ENCODE peak calls at places on chromosomes 5 and 9, in nine cellular contexts. E, M, W, J, I, Y, S, C and U are unnamed samples. For H3K27me3 and H3K9me2, the result is how much of the 10 kb centered on the place peaks cover.

GRCh38 chr5:97098864-97099454 is 43.5 kb downstream of the LIX1 start:
- DNase-seq in E (no peak), M (no peak), W (peak), J (no peak), I (no peak), Y (no peak), S (no peak), C (no peak), U (no peak)

GRCh38 chr9:135920973-135921585 is 13.7 kb upstream of the CAMSAP1 start:
- DNase-seq in E (no peak), M (no peak), W (no peak), J (no peak), I (no peak), Y (no peak), S (no peak), C (no peak), U (no peak)

GRCh38 chr5:128228506-128228905 is 144.9 kb downstream of the SLC12A2 start:
- DNase-seq in E (no peak), M (peak), W (peak), J (peak), I (no peak), Y (no peak), S (no peak), C (no peak), U (no peak)

GRCh38 chr5:15837584-15838289 is 337.8 kb downstream of the FBXL7 start:
- DNase-seq in E (no peak), M (no peak), W (no peak), J (no peak), I (no peak), Y (no peak), S (no peak), C (no peak), U (peak)

GRCh38 chr5:172603425-172603824 is 37.6 kb upstream of the NEURL1B start:
- DNase-seq in E (no peak), M (no peak), W (peak), J (no peak), I (no peak), Y (no peak), S (no peak), C (peak), U (no peak)

GRCh38 chr5:68744196-68744595 is 349.6 kb upstream of the SLC30A5 start:
- DNase-seq in E (no peak), M (no peak), W (no peak), J (no peak), I (no peak), Y (no peak), S (no peak), C (no peak), U (no peak)

GRCh38 chr5:90518666-90519065 is 10.7 kb downstream of the LYSMD3 start:
- DNase-seq in E (no peak), M (peak), W (peak), J (no peak), I (no peak), Y (no peak), S (no peak), C (no peak), U (peak)

GRCh38 chr5:72453260-72453775 is 53.9 kb downstream of the ZNF366 start:
- DNase-seq in E (no peak), M (no peak), W (no peak), J (no peak), I (no peak), Y (no peak), S (no peak), C (no peak), U (no peak)

GRCh38 chr5:167561796-167562195 is 729.6 kb upstream of the WWC1 start:
- DNase-seq in E (no peak), M (no peak), W (no peak), J (no peak), I (peak), Y (no peak), S (no peak), C (no peak), U (no peak)

GRCh38 chr9:130806388-130806716 is 28.7 kb upstream of the ABL1 start:
- DNase-seq in E (no peak), M (no peak), W (no peak), J (no peak), I (no peak), Y (peak), S (no peak), C (no peak), U (no peak)

GRCh38 chr5:151678713-151679112 is 8.0 kb downstream of the SPARC start:
- DNase-seq in E (no peak), M (no peak), W (peak), J (no peak), I (no peak), Y (no peak), S (no peak), C (no peak), U (no peak)

GRCh38 chr5:33992864-33993263 is 8.4 kb upstream of the SLC45A2 start:
- DNase-seq in E (no peak), M (no peak), W (no peak), J (no peak), I (no peak), Y (no peak), S (no peak), C (no peak), U (no peak)

GRCh38 chr9:135552698-135553161 is 6.8 kb downstream of the OBP2A start:
- DNase-seq in E (no peak), M (no peak), W (no peak), J (no peak), I (peak), Y (peak), S (no peak), C (no peak), U (no peak)

GRCh38 chr5:67538343-67538670 is 341.7 kb upstream of the CD180 start:
- DNase-seq in E (no peak), M (no peak), W (no peak), J (no peak), I (no peak), Y (no peak), S (no peak), C (no peak), U (no peak)

GRCh38 chr9:130495067-130495466 is 50.3 kb downstream of the ASS1 start:
- DNase-seq in E (no peak), M (no peak), W (no peak), J (no peak), I (no peak), Y (no peak), S (no peak), C (no peak), U (no peak)

GRCh38 chr5:68216737-68217231 is 1.2 kb downstream of the PIK3R1 start:
- DNase-seq in E (no peak), M (no peak), W (peak), J (no peak), I (no peak), Y (peak), S (peak), C (no peak), U (no peak)

GRCh38 chr5:38853753-38854470 is 8.1 kb downstream of the OSMR start:
- DNase-seq in E (peak), M (peak), W (peak), J (peak), I (peak), Y (no peak), S (no peak), C (peak), U (no peak)

GRCh38 chr9:134283111-134283515 is 43.1 kb upstream of the RXRA start:
- DNase-seq in E (no peak), M (peak), W (peak), J (no peak), I (no peak), Y (no peak), S (no peak), C (peak), U (no peak)

GRCh38 chr9:27365977-27366376 is 69.0 kb upstream of the EQTN start:
- DNase-seq in E (no peak), M (no peak), W (no peak), J (no peak), I (no peak), Y (no peak), S (no peak), C (no peak), U (peak)

GRCh38 chr5:122844916-122845252 is 529 bp upstream of the SNX24 start:
- DNase-seq in E (no peak), M (no peak), W (no peak), J (no peak), I (no peak), Y (peak), S (no peak), C (no peak), U (peak)

GRCh38 chr5:123450641-123451421 is 27.6 kb upstream of the CEP120 start:
- DNase-seq in E (no peak), M (no peak), W (peak), J (no peak), I (no peak), Y (no peak), S (no peak), C (peak), U (no peak)

GRCh38 chr5:77486344-77486962 is 5.7 kb downstream of the WDR41 start:
- DNase-seq in E (no peak), M (no peak), W (no peak), J (no peak), I (no peak), Y (no peak), S (no peak), C (no peak), U (no peak)

GRCh38 chr5:135606431-135606830 is 27.6 kb upstream of the CXCL14 start:
- DNase-seq in E (no peak), M (no peak), W (no peak), J (no peak), I (no peak), Y (no peak), S (no peak), C (no peak), U (no peak)

GRCh38 chr5:113231653-113232000 is 203.2 kb downstream of the TSSK1B start:
- DNase-seq in E (no peak), M (no peak), W (no peak), J (no peak), I (no peak), Y (no peak), S (no peak), C (no peak), U (no peak)

GRCh38 chr9:93807166-93808013 is 147.8 kb downstream of the BARX1 start:
- DNase-seq in E (no peak), M (no peak), W (no peak), J (no peak), I (no peak), Y (no peak), S (peak), C (no peak), U (no peak)

GRCh38 chr9:124122321-124122720 is 110.8 kb downstream of the LHX2 start:
- DNase-seq in E (no peak), M (no peak), W (peak), J (no peak), I (no peak), Y (no peak), S (no peak), C (no peak), U (no peak)

GRCh38 chr9:136441191-136441680 is 1.6 kb upstream of the INPP5E start:
- DNase-seq in E (no peak), M (no peak), W (peak), J (no peak), I (no peak), Y (no peak), S (no peak), C (no peak), U (no peak)

GRCh38 chr5:109307996-109308395 is 101.8 kb downstream of the PJA2 start:
- DNase-seq in E (no peak), M (no peak), W (no peak), J (no peak), I (no peak), Y (no peak), S (no peak), C (no peak), U (no peak)

GRCh38 chr9:107276966-107277710 is 5.9 kb upstream of the RAD23B start:
- DNase-seq in E (no peak), M (no peak), W (peak), J (no peak), I (no peak), Y (no peak), S (no peak), C (no peak), U (no peak)

GRCh38 chr5:172171118-172171775 is 16.8 kb downstream of the STK10 start:
- DNase-seq in E (no peak), M (no peak), W (no peak), J (no peak), I (no peak), Y (no peak), S (no peak), C (no peak), U (no peak)

GRCh38 chr5:107470007-107470582 is 200.6 kb downstream of the EFNA5 start:
- DNase-seq in E (no peak), M (peak), W (no peak), J (peak), I (no peak), Y (no peak), S (no peak), C (no peak), U (no peak)

GRCh38 chr9:123225995-123226394 is 42.4 kb downstream of the STRBP start:
- DNase-seq in E (no peak), M (peak), W (peak), J (no peak), I (no peak), Y (no peak), S (no peak), C (no peak), U (no peak)

GRCh38 chr9:136016882-136017812 is 56.0 kb upstream of the UBAC1 start:
- DNase-seq in E (no peak), M (no peak), W (no peak), J (no peak), I (no peak), Y (peak), S (peak), C (no peak), U (no peak)

GRCh38 chr5:56358703-56359428 is 125.7 kb upstream of the ANKRD55 start:
- DNase-seq in E (peak), M (peak), W (peak), J (peak), I (no peak), Y (no peak), S (no peak), C (peak), U (no peak)

GRCh38 chr5:22779499-22779898 is 73.6 kb downstream of the CDH12 start:
- DNase-seq in E (no peak), M (no peak), W (no peak), J (no peak), I (no peak), Y (no peak), S (no peak), C (no peak), U (no peak)

GRCh38 chr5:95709967-95710650 is 21.0 kb upstream of the RHOBTB3 start:
- DNase-seq in E (peak), M (peak), W (no peak), J (peak), I (peak), Y (no peak), S (no peak), C (peak), U (no peak)

GRCh38 chr5:159878988-159879471 is 37.3 kb upstream of the ADRA1B start:
- DNase-seq in E (no peak), M (no peak), W (peak), J (peak), I (peak), Y (no peak), S (peak), C (peak), U (no peak)

GRCh38 chr9:100222674-100223073 is 123.6 kb downstream of the INVS start:
- DNase-seq in E (no peak), M (peak), W (peak), J (no peak), I (peak), Y (peak), S (peak), C (peak), U (peak)

GRCh38 chr5:30368064-30368463 is 825.4 kb upstream of the CDH6 start:
- DNase-seq in E (no peak), M (peak), W (no peak), J (no peak), I (no peak), Y (no peak), S (no peak), C (no peak), U (no peak)

GRCh38 chr5:170333161-170333909 is 35.8 kb upstream of the LCP2 start:
- DNase-seq in E (no peak), M (no peak), W (peak), J (no peak), I (peak), Y (no peak), S (no peak), C (no peak), U (peak)

DNA sequence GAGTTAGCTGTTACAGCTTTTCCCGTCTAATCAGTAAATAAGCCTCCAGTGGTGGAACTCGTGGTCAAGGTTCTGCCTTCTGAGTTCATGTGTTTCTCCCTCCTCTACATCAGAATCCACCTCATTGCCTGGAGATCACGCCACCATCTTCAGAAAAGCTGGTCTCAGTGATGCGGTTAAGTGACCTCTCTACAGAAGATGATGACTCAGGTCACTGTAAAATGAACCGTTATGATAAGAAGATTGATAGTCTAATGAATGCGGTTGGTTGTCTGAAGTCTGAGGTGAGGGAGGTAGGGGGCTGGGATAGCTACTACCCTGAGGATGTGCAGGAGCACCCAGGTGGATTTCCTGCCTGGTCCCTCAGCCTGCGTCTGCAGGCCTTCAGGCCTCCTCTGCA is 13.3 kb downstream of the ODF2 start:
- DNase-seq in E (no peak), M (no peak), W (no peak), J (no peak), I (no peak), Y (no peak), S (no peak), C (no peak), U (no peak)
- H3K27me3 ChIP-seq in E (under half), M (under half), W (under half), J (under half), I (under half), Y (under half), S (under half), C (under half), U (under half)

GRCh38 chr9:5518937-5519319 is 8.6 kb downstream of the PDCD1LG2 start:
- DNase-seq in E (no peak), M (no peak), W (no peak), J (no peak), I (no peak), Y (no peak), S (no peak), C (no peak), U (no peak)

GRCh38 chr9:5529683-5530221 is 19.4 kb downstream of the PDCD1LG2 start:
- DNase-seq in E (no peak), M (peak), W (no peak), J (peak), I (no peak), Y (peak), S (no peak), C (no peak), U (peak)

GRCh38 chr9:5518061-5518936 is 8.0 kb downstream of the PDCD1LG2 start:
- DNase-seq in E (no peak), M (no peak), W (peak), J (no peak), I (no peak), Y (no peak), S (no peak), C (no peak), U (no peak)

DNA sequence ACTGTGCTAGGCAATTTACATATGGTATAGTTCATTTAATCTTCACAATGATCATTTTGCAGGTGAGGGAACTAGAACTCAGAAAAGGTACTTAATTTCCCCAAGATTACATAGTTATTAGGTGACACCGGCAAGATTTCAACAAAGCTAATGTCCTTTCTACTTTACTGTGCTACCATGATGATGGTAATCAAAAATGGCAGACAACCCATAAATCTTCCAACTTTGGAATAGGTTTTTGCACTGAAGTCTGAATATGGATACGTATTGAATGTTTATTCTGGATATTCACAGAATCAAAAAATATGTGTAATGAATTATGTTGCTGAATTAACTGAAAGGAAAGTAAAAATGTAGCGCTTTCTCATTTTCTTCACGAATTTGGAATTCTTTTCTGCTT is 13.8 kb downstream of the PDCD1LG2 start:
- DNase-seq in E (no peak), M (no peak), W (no peak), J (no peak), I (no peak), Y (no peak), S (no peak), C (no peak), U (no peak)
- H3K9me2 ChIP-seq in E (under half), M (under half), W (under half), J (under half), I (under half), Y (under half), S (under half), C (under half), U (under half)

GRCh38 chr9:34627716-34628655 is 880 bp downstream of the ARID3C start:
- DNase-seq in E (no peak), M (no peak), W (no peak), J (no peak), I (no peak), Y (no peak), S (no peak), C (no peak), U (no peak)

GRCh38 chr9:34633166-34633565 is 4.3 kb upstream of the ARID3C start:
- DNase-seq in E (no peak), M (no peak), W (no peak), J (no peak), I (no peak), Y (no peak), S (no peak), C (no peak), U (no peak)

GRCh38 chr9:34630402-34631154 is 1.7 kb upstream of the ARID3C start:
- DNase-seq in E (no peak), M (no peak), W (peak), J (no peak), I (no peak), Y (peak), S (no peak), C (no peak), U (no peak)

GRCh38 chr9:34628656-34629491 is at the start of gene ARID3C:
- DNase-seq in E (no peak), M (peak), W (peak), J (no peak), I (peak), Y (peak), S (peak), C (peak), U (peak)

DNA sequence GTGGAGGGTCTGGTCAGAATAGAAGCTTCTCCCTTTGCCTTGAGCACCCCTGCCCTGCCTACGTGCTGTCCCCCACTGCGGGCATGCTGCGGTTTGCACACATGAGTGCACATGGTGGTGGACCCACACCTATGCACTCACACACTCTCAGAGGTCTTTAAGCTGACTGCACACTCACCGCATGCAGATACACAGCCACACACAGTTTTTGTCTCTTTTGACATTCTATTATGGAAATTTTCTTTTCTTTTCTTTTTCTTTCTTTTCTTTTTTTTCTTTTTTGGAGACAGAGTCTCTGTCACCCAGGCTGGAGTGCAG is 585 bp upstream of the ARID3C start:
- DNase-seq in E (no peak), M (no peak), W (no peak), J (no peak), I (no peak), Y (peak), S (no peak), C (no peak), U (no peak)
- H2AFZ ChIP-seq in E (no peak), M (no peak), W (peak), J (no peak), I (no peak), Y (no peak), S (no peak), C (no peak), U (no peak)

DNA sequence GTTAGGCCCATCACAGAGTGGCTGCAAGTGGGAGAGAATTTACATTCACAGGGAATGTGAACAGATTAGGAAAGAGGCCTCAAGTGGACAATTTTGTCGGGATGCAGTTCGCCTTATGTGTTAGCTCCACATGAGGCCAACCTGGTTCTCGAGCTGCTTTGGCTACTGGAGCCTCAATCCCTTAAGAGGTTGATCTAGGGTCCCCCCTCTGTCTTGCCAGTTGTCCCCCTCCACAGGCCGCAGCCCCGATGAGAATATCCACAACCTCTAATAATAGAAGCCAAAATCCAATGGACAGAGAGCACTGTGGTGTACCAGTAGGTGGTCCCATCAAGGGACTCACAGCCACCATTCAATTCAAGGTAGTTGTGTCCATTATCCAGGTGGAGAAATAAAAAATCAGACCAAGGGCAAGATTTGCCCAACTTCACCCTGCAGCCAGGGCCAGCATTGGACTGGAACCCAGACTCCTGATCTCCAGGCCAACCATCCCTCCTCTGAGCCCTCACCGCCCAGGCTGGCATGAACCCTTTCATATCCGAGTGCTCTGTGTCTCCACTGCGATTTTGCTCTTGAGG is 1.7 kb upstream of the COL15A1 start:
- DNase-seq in E (no peak), M (no peak), W (no peak), J (no peak), I (no peak), Y (no peak), S (no peak), C (no peak), U (no peak)
- H3K27me3 ChIP-seq in E (under half), M (half or more), W (under half), J (half or more), I (half or more), Y (under half), S (under half), C (half or more), U (under half)

GRCh38 chr9:115360122-115360521 is 242.2 kb upstream of the TNC start:
- DNase-seq in E (no peak), M (no peak), W (no peak), J (no peak), I (no peak), Y (no peak), S (no peak), C (no peak), U (no peak)
- H3K9me2 ChIP-seq in E (under half), M (under half), W (under half), J (under half), I (under half), Y (under half), S (under half), C (under half), U (under half)